ENCODE peak calls at places on chromosomes 12 and 14, in four cellular contexts. J is OCI-LY7, Y is PC-3, D is PC-9. Q is an unnamed sample.

GRCh38 chr14:64095620-64096019 is 198.6 kb downstream of the ESR2 start:
- DNase-seq in Y (no peak), J (no peak), D (peak), Q (peak)

GRCh38 chr14:73503648-73504047 is 12.9 kb downstream of the RIOX1 start:
- DNase-seq in D (no peak), Y (no peak), J (peak), Q (no peak)

GRCh38 chr14:32986791-32987545 is 48.3 kb downstream of the NPAS3 start:
- DNase-seq in D (no peak), J (no peak), Y (no peak), Q (no peak)

GRCh38 chr12:18483723-18484325 is 222.5 kb downstream of the PIK3C2G start:
- DNase-seq in D (no peak), Y (no peak), J (no peak), Q (no peak)

GRCh38 chr12:52518574-52519469 is 1.4 kb downstream of the KRT5 start:
- DNase-seq in D (no peak), Y (no peak), J (no peak), Q (no peak)

GRCh38 chr12:93135286-93136239 is 206.5 kb upstream of the EEA1 start:
- DNase-seq in Y (peak), D (no peak), J (no peak), Q (no peak)

GRCh38 chr14:64296561-64296960 is 2.4 kb upstream of the ESR2 start:
- DNase-seq in Y (peak), J (no peak), D (no peak), Q (peak)

GRCh38 chr14:89654998-89655397 is 238.0 kb upstream of the FOXN3 start:
- DNase-seq in J (no peak), D (no peak), Y (no peak), Q (no peak)

GRCh38 chr14:89214221-89214965 is 202.6 kb downstream of the FOXN3 start:
- DNase-seq in D (peak), J (no peak), Y (peak), Q (no peak)

GRCh38 chr12:109719123-109720022 is 5.7 kb downstream of the FAM222A start:
- DNase-seq in J (no peak), D (no peak), Y (peak), Q (peak)
- H3K4me2 ChIP-seq in J (no peak), D (no peak), Y (no peak), Q (no peak)

GRCh38 chr12:32532951-32533350 is 133.6 kb downstream of the FGD4 start:
- DNase-seq in D (no peak), Y (no peak), J (peak), Q (no peak)
- H3K4me3 ChIP-seq in D (no peak), Y (no peak), J (no peak), Q (no peak)

DNA sequence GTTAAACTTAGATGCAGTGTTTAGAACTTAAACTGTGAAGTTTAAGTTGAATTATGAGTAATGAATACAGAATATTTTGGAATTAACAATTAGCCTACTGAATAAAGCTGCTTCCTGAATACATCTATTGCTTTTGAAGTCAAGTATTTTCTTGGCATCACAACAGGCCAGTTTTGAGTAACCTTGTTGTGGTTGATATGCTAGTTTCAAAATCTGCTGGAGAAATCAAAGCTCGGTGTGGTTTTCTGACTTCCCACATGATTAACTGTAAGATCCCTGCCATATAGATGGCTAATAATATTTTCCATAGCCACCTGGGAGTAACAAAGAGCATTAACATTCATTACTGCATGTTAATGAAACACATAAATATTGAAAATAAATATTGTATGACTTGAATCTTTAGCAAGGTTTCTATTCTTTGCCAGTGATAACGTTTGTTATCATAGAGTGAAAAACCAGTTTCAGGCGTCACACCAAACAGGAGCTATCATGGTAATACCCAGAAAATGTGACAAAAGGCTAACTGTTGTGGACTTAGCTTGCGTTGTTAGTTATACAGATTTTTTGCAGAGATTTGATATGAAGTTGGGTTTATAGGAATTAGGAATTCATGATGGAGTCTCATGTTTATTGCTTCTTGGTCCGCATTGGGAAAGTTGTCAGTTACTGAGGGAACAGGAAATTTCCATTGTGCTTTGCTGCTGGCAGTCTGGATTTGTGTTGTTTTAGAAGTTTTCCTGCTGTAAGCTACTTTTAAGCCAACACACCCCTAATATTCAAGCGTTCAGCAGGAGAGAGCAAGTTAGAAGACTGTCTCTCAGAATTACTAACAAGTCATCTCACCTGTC is 32.1 kb downstream of the PPFIBP1 start:
- DNase-seq in J (no peak), Y (no peak), D (no peak), Q (peak)
- H3K4me2 ChIP-seq in J (no peak), Y (no peak), D (no peak), Q (peak)

GRCh38 chr12:6167327-6168280 is 32.6 kb upstream of the CD9 start:
- DNase-seq in D (peak), Y (peak), J (no peak), Q (peak)
- H3K4me3 ChIP-seq in D (peak), Y (peak), J (no peak), Q (peak)

GRCh38 chr14:85576161-85576560 is 46.2 kb downstream of the FLRT2 start:
- DNase-seq in D (no peak), Y (no peak), J (no peak), Q (no peak)
- H3K4me2 ChIP-seq in D (no peak), Y (peak), J (no peak), Q (peak)

DNA sequence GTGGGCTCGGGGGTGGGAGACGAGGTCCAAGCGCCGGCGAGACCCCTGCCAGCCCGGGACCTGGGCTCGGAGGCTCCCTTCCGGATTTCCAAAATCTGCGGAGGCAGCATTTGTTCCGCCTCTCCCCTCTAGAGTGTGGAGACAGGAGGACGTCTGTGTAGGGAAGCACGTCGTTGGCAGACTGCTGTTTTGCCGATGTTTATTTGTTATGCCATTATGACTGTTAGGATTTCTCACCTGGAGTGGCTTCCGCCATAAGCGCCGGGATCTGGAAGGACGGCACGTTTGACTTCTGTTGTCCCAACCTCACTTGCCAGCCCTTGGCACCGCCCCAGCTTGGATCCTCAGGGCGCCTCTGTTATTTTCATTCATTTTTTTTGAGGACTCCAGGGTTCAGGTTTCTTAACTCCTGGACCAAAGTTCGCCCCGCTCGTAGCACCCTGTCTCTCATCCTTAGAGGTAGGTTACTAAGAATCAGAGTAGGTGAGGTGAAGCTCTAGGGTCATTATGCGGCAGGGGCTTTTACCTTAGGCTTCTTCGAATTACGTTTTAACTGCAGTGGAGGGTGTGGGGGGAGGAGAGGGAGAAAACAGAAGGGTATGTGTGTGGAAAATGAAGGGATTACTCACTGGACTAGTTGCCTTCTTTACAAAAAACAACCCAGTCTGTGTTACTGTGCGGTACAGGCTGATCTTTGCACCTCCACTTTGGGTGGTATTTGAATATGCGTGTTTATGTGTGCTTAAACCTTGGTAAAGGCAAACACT is 547 bp upstream of the PYGL start:
- DNase-seq in J (no peak), Y (peak), D (no peak), Q (peak)
- H3K4me3 ChIP-seq in J (peak), Y (peak), D (peak), Q (peak)

GRCh38 chr12:27618836-27619235 is 77.4 kb upstream of the REP15 start:
- DNase-seq in D (no peak), J (no peak), Y (no peak), Q (no peak)
- H3K4me2 ChIP-seq in D (peak), J (no peak), Y (peak), Q (peak)

DNA sequence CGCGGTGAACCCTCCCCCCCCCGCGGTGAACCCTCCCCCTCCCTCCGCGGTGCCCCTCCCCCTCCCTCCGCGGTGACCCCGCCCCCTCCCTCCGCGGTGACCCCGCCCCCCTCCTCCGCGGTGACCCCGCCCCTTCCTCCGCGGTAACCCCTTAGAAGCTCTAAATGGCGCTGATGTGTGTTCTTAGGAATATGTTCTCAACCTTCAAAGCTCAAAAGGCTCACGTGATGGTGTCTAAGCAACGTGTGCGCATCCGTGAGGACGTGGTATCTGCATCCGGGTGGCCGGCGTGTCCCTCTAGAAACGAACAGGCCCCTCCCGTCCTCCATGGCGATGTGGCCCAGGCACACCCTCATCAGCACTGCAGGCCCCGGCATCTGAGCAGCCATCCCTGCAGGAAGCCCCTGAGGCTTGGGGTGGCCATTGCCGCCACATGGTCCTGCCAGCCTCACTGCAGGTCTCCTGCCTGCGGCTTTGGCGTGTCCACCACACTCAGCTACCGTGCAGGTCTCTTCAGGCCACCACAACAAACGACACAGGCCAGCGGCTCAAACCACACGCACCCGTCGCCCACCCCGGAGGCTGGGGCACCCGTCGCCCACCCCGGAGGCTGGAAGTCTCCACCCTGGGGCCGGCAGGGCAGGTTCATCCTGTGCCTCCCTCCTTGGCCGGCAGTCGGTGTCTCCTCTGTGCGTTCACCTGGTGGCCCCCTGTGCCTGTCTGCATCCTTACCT is 14.5 kb upstream of the FBRSL1 start:
- DNase-seq in Y (no peak), D (no peak), J (peak), Q (no peak)
- H3K4me3 ChIP-seq in Y (no peak), D (no peak), J (no peak), Q (no peak)

GRCh38 chr12:121861549-121862254 is 3.0 kb upstream of the HPD start:
- DNase-seq in J (no peak), Y (no peak), D (no peak), Q (peak)
- H3K4me2 ChIP-seq in J (no peak), Y (peak), D (no peak), Q (peak)

GRCh38 chr14:103704708-103705107 is 10.5 kb downstream of the XRCC3 start:
- DNase-seq in J (no peak), Y (no peak), D (no peak), Q (no peak)

GRCh38 chr14:103706551-103707328 is 8.5 kb downstream of the XRCC3 start:
- DNase-seq in D (no peak), J (no peak), Y (no peak), Q (peak)

GRCh38 chr14:103707329-103708263 is 7.7 kb downstream of the XRCC3 start:
- DNase-seq in J (no peak), Y (no peak), D (no peak), Q (peak)

GRCh38 chr14:103705158-103705523 is 10.1 kb downstream of the XRCC3 start:
- DNase-seq in D (peak), J (no peak), Y (no peak), Q (no peak)

GRCh38 chr14:103705524-103706284 is 9.5 kb downstream of the XRCC3 start:
- DNase-seq in J (no peak), D (no peak), Y (no peak), Q (no peak)
- H3K4me3 ChIP-seq in J (no peak), D (no peak), Y (no peak), Q (no peak)